ENCODE peak calls at places on chromosome 16, in six cellular contexts. One of them, this sample, is unnamed.

GRCh38 chr16:10261077-10261476 is 78.8 kb upstream of the GRIN2A start:
- DNase-seq in H9: no peak
- DNase-seq in IMR-90: no peak
- DNase-seq in mesenchymal stem cell: no peak
- DNase-seq in H1: no peak
- DNase-seq in trophoblast cell: no peak
- DNase-seq in this sample: no peak

GRCh38 chr16:89841275-89841674 is 13.0 kb downstream of the SPIRE2 start:
- DNase-seq in IMR-90: no peak
- DNase-seq in H9: no peak
- DNase-seq in trophoblast cell: no peak
- DNase-seq in H1: no peak
- DNase-seq in mesenchymal stem cell: no peak
- DNase-seq in this sample: no peak

GRCh38 chr16:64590516-64590915 is 531.3 kb downstream of the CDH11 start:
- DNase-seq in mesenchymal stem cell: peak
- DNase-seq in IMR-90: peak
- DNase-seq in H1: no peak
- DNase-seq in trophoblast cell: no peak
- DNase-seq in H9: no peak
- DNase-seq in this sample: no peak

GRCh38 chr16:53829186-53829747 is 125.3 kb downstream of the FTO start:
- DNase-seq in trophoblast cell: no peak
- DNase-seq in H1: no peak
- DNase-seq in IMR-90: peak
- DNase-seq in H9: no peak
- DNase-seq in mesenchymal stem cell: no peak
- DNase-seq in this sample: no peak

GRCh38 chr16:11675561-11676511 is 7.6 kb downstream of the SNN start:
- DNase-seq in H1: no peak
- DNase-seq in IMR-90: peak
- DNase-seq in H9: peak
- DNase-seq in mesenchymal stem cell: no peak
- DNase-seq in trophoblast cell: peak
- DNase-seq in this sample: no peak

GRCh38 chr16:11497329-11497805 is 89.4 kb downstream of the LITAF start:
- DNase-seq in IMR-90: peak
- DNase-seq in mesenchymal stem cell: peak
- DNase-seq in H1: peak
- DNase-seq in trophoblast cell: peak
- DNase-seq in H9: peak
- DNase-seq in this sample: no peak

GRCh38 chr16:54930034-54930938 is at the start of gene IRX5:
- DNase-seq in IMR-90: peak
- DNase-seq in mesenchymal stem cell: peak
- DNase-seq in trophoblast cell: peak
- DNase-seq in H1: peak
- DNase-seq in H9: peak
- DNase-seq in this sample: peak

GRCh38 chr16:66521951-66522771 is 27.8 kb downstream of the TK2 start:
- DNase-seq in mesenchymal stem cell: peak
- DNase-seq in H9: no peak
- DNase-seq in IMR-90: peak
- DNase-seq in trophoblast cell: peak
- DNase-seq in H1: no peak
- DNase-seq in this sample: no peak

GRCh38 chr16:78094166-78094565 is 5.3 kb upstream of the WWOX start:
- DNase-seq in trophoblast cell: no peak
- DNase-seq in H1: no peak
- DNase-seq in mesenchymal stem cell: no peak
- DNase-seq in H9: no peak
- DNase-seq in IMR-90: no peak
- DNase-seq in this sample: no peak

GRCh38 chr16:14302031-14302398 is 230.9 kb downstream of the MRTFB start:
- DNase-seq in H9: peak
- DNase-seq in IMR-90: peak
- DNase-seq in mesenchymal stem cell: peak
- DNase-seq in trophoblast cell: peak
- DNase-seq in H1: no peak
- DNase-seq in this sample: no peak

GRCh38 chr16:3609895-3610697 is 1.3 kb downstream of the SLX4 start:
- DNase-seq in IMR-90: no peak
- DNase-seq in trophoblast cell: no peak
- DNase-seq in H9: no peak
- DNase-seq in H1: no peak
- DNase-seq in mesenchymal stem cell: peak
- DNase-seq in this sample: no peak

GRCh38 chr16:48113471-48113870 is 42.3 kb downstream of the ABCC12 start:
- DNase-seq in mesenchymal stem cell: no peak
- DNase-seq in trophoblast cell: no peak
- DNase-seq in H1: no peak
- DNase-seq in IMR-90: no peak
- DNase-seq in H9: peak
- DNase-seq in this sample: no peak

GRCh38 chr16:47581114-47581513 is 120.0 kb downstream of the PHKB start:
- DNase-seq in IMR-90: no peak
- DNase-seq in mesenchymal stem cell: no peak
- DNase-seq in trophoblast cell: no peak
- DNase-seq in H9: no peak
- DNase-seq in H1: no peak
- DNase-seq in this sample: no peak

GRCh38 chr16:19090916-19091315 is 22.8 kb upstream of the ITPRIPL2 start:
- DNase-seq in trophoblast cell: no peak
- DNase-seq in H9: no peak
- DNase-seq in H1: no peak
- DNase-seq in mesenchymal stem cell: no peak
- DNase-seq in IMR-90: no peak
- DNase-seq in this sample: no peak

GRCh38 chr16:88531931-88532433 is 38.2 kb upstream of the ZC3H18 start:
- DNase-seq in trophoblast cell: no peak
- DNase-seq in H9: no peak
- DNase-seq in mesenchymal stem cell: no peak
- DNase-seq in H1: no peak
- DNase-seq in IMR-90: no peak
- DNase-seq in this sample: no peak

GRCh38 chr16:2898831-2899563 is 12.7 kb upstream of the FLYWCH1 start:
- DNase-seq in H9: no peak
- DNase-seq in IMR-90: no peak
- DNase-seq in trophoblast cell: no peak
- DNase-seq in H1: no peak
- DNase-seq in mesenchymal stem cell: no peak
- DNase-seq in this sample: no peak

GRCh38 chr16:55495616-55496289 is 13.1 kb upstream of the LPCAT2 start:
- DNase-seq in trophoblast cell: no peak
- DNase-seq in IMR-90: peak
- DNase-seq in H9: peak
- DNase-seq in H1: no peak
- DNase-seq in mesenchymal stem cell: no peak
- DNase-seq in this sample: no peak

GRCh38 chr16:71428883-71429282 is 13.0 kb downstream of the TLE7 start:
- DNase-seq in trophoblast cell: peak
- DNase-seq in H1: no peak
- DNase-seq in mesenchymal stem cell: no peak
- DNase-seq in H9: no peak
- DNase-seq in IMR-90: no peak
- DNase-seq in this sample: no peak

GRCh38 chr16:28063047-28063521 is 430 bp downstream of the GSG1L start:
- DNase-seq in H9: no peak
- DNase-seq in mesenchymal stem cell: peak
- DNase-seq in trophoblast cell: no peak
- DNase-seq in IMR-90: peak
- DNase-seq in H1: peak
- DNase-seq in this sample: no peak

GRCh38 chr16:30948087-30948955 is 547 bp upstream of the ORAI3 start:
- DNase-seq in H9: peak
- DNase-seq in mesenchymal stem cell: peak
- DNase-seq in H1: peak
- DNase-seq in IMR-90: peak
- DNase-seq in trophoblast cell: peak
- DNase-seq in this sample: peak

GRCh38 chr16:68490829-68491575 is 42.7 kb upstream of the SMPD3 start:
- DNase-seq in trophoblast cell: peak
- DNase-seq in mesenchymal stem cell: no peak
- DNase-seq in H9: peak
- DNase-seq in IMR-90: peak
- DNase-seq in H1: no peak
- DNase-seq in this sample: no peak

GRCh38 chr16:24748242-24748641 is 18.8 kb downstream of the TNRC6A start:
- DNase-seq in H1: no peak
- DNase-seq in H9: no peak
- DNase-seq in mesenchymal stem cell: peak
- DNase-seq in IMR-90: peak
- DNase-seq in trophoblast cell: peak
- DNase-seq in this sample: no peak

GRCh38 chr16:6602401-6602800 is 730.2 kb upstream of the RBFOX1 start:
- DNase-seq in mesenchymal stem cell: no peak
- DNase-seq in H9: no peak
- DNase-seq in H1: no peak
- DNase-seq in IMR-90: no peak
- DNase-seq in trophoblast cell: no peak
- DNase-seq in this sample: no peak

DNA sequence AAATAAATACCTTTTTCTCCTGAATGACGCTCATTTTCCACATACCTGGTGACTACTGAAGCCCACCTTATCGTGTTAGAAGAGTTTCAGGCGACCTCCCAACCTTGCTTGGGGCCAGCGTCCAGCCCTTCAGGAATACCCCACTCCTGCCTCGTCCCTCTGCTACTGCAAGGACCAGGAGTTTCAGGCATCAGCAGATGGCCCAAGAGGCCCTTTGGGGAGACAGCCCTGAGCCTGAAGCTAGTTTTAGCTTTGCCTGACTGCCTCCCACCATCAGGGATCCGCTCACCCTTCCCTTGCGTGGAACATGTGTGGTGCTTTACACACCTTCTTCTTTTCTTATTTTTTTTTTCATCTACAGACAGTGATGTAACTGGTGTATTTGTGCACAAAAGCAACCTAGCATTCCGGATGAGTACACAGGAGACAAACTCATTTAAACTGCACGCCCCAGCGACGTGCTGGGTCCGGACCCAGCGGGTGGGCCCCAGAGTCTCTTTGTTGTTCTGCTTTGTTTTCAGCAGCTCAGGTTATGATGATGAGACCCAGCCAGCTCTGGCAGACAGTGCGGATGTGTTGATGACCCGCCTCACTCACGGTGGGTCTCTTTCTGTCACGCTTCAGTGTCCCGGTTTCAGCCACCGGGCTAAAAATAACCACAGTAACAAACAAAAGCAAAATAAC is 242.4 kb downstream of the C16orf95 start:
- DNase-seq in H9: no peak
- DNase-seq in mesenchymal stem cell: no peak
- DNase-seq in IMR-90: no peak
- DNase-seq in trophoblast cell: no peak
- DNase-seq in H1: no peak
- DNase-seq in this sample: no peak
- H3K27ac ChIP-seq in H9: no peak
- H3K27ac ChIP-seq in mesenchymal stem cell: no peak
- H3K27ac ChIP-seq in IMR-90: no peak
- H3K27ac ChIP-seq in trophoblast cell: no peak
- H3K27ac ChIP-seq in H1: no peak
- H3K27ac ChIP-seq in this sample: no peak

GRCh38 chr16:972316-973002 is 1.7 kb upstream of the LMF1 start:
- DNase-seq in trophoblast cell: no peak
- DNase-seq in H9: no peak
- DNase-seq in IMR-90: no peak
- DNase-seq in mesenchymal stem cell: no peak
- DNase-seq in H1: no peak
- DNase-seq in this sample: no peak
- H4K91ac ChIP-seq in trophoblast cell: no peak
- H4K91ac ChIP-seq in H9: no peak
- H4K91ac ChIP-seq in IMR-90: no peak
- H4K91ac ChIP-seq in mesenchymal stem cell: no peak
- H4K91ac ChIP-seq in H1: peak
- H4K91ac ChIP-seq in this sample: peak

DNA sequence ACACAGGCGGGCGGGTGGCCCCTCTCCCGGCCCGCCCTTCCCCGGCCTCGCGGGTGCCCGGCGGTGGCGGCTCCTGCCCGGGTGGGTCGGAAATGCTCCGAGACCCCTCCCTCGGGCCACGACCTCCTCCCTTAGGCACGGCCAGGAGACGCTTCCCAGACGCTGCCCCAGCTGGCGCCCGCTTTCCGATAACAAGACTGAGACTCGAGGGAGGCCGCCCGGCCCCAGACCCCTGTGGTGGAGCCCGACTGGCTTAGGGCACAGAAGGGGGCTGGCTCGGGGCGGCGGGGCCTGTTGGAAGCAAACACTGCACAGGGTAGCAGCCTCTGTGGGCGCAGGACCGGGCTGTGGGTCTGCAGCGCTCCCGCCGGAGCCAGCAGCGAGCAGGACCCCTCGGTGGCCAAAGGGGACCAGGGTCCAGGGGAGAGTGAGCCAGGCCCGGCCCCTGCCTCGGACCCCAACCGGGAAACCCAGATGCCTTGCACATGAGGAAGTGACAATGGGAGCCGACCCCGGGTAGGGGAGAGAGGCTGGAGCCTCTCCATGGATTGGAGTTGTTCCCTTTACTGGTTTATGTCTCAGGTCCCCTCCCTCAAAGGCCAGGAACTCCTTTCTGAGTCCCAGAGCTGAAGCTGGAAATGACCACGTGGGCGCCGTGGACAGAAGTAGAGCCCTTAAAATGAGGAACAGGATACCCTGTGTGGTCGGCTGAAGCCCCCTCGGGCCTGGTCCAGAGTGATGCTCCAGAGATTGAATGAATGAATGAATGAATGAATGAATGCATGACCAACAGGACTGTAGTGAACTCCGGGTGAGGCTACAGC is 19.8 kb upstream of the ADCY7 start:
- DNase-seq in H1: peak
- DNase-seq in trophoblast cell: no peak
- DNase-seq in IMR-90: no peak
- DNase-seq in H9: no peak
- DNase-seq in mesenchymal stem cell: peak
- DNase-seq in this sample: no peak
- H3K4ac ChIP-seq in H1: no peak
- H3K4ac ChIP-seq in trophoblast cell: peak
- H3K4ac ChIP-seq in IMR-90: no peak
- H3K4ac ChIP-seq in H9: no peak
- H3K4ac ChIP-seq in mesenchymal stem cell: peak
- H3K4ac ChIP-seq in this sample: no peak

GRCh38 chr16:8402981-8403853 is 187.1 kb downstream of the TMEM114 start:
- DNase-seq in mesenchymal stem cell: no peak
- DNase-seq in H1: no peak
- DNase-seq in trophoblast cell: no peak
- DNase-seq in IMR-90: no peak
- DNase-seq in H9: no peak
- DNase-seq in this sample: no peak

GRCh38 chr16:8396463-8396862 is 193.8 kb downstream of the TMEM114 start:
- DNase-seq in IMR-90: no peak
- DNase-seq in trophoblast cell: no peak
- DNase-seq in H1: no peak
- DNase-seq in H9: no peak
- DNase-seq in mesenchymal stem cell: no peak
- DNase-seq in this sample: no peak

GRCh38 chr16:8391219-8391757 is 199.0 kb downstream of the TMEM114 start:
- DNase-seq in H1: no peak
- DNase-seq in mesenchymal stem cell: no peak
- DNase-seq in trophoblast cell: no peak
- DNase-seq in H9: no peak
- DNase-seq in IMR-90: no peak
- DNase-seq in this sample: no peak

GRCh38 chr16:8398548-8398947 is 191.8 kb downstream of the TMEM114 start:
- DNase-seq in H1: no peak
- DNase-seq in IMR-90: no peak
- DNase-seq in H9: no peak
- DNase-seq in trophoblast cell: no peak
- DNase-seq in mesenchymal stem cell: no peak
- DNase-seq in this sample: no peak

GRCh38 chr16:8397223-8397622 is 193.1 kb downstream of the TMEM114 start:
- DNase-seq in IMR-90: no peak
- DNase-seq in H9: no peak
- DNase-seq in trophoblast cell: no peak
- DNase-seq in mesenchymal stem cell: no peak
- DNase-seq in H1: no peak
- DNase-seq in this sample: no peak
- H3K27ac ChIP-seq in IMR-90: no peak
- H3K27ac ChIP-seq in H9: no peak
- H3K27ac ChIP-seq in trophoblast cell: no peak
- H3K27ac ChIP-seq in mesenchymal stem cell: no peak
- H3K27ac ChIP-seq in H1: no peak
- H3K27ac ChIP-seq in this sample: no peak